ENCODE peak calls at places on chromosomes 7 and 10, in ten cellular contexts. A is memory B cell; B is activated CD8-positive, alpha-beta memory T cell treated with anti-CD3 and anti-CD28 coated beads for 4 hours; D is A172; N is stimulated activated naive CD8-positive, alpha-beta T cell treated with anti-CD3 and anti-CD28 coated beads, Interleukin-15, amount 100 ng/mL, for 72 hours; I is T-helper 1 cell; K is Calu3; Y is NCI-H2081; T is foreskin fibroblast; C is cardiac fibroblast. Z is an unnamed sample.
A peak's percentile ranks its signal among the peaks of the same experiment; 100 is the strongest.

GRCh38 chr7:68185641-68186040 is 1189.0 kb downstream of the TYW1 start:
- DNase-seq in A (no peak), B (no peak), D (no peak), N (no peak), I (no peak), K (no peak), Y (peak; percentile 97), T (no peak), C (no peak), Z (no peak)

GRCh38 chr10:126955396-126955795 is 50.2 kb downstream of the DOCK1 start:
- DNase-seq in A (no peak), B (no peak), D (no peak), N (no peak), I (no peak), K (no peak), Y (no peak), T (no peak), C (no peak), Z (no peak)

GRCh38 chr7:25856056-25856780 is 295.8 kb upstream of the NFE2L3 start:
- DNase-seq in A (no peak), B (no peak), D (no peak), N (no peak), I (no peak), K (no peak), Y (no peak), T (no peak), C (peak; percentile 13), Z (peak; percentile 12)

GRCh38 chr7:84538268-84538667 is 343.7 kb upstream of the SEMA3A start:
- DNase-seq in A (no peak), B (no peak), D (no peak), N (no peak), I (no peak), K (no peak), Y (no peak), T (no peak), C (no peak), Z (no peak)

GRCh38 chr7:5428470-5429252 is 5.0 kb upstream of the TNRC18 start:
- DNase-seq in A (no peak), B (no peak), D (no peak), N (peak; percentile 44), I (no peak), K (peak; percentile 71), Y (peak; percentile 87), T (peak; percentile 94), C (peak; percentile 88), Z (peak; percentile 39)

GRCh38 chr7:159007308-159008054 is 137.2 kb downstream of the VIPR2 start:
- DNase-seq in A (no peak), B (no peak), D (no peak), N (no peak), I (no peak), K (no peak), Y (peak; percentile 56), T (no peak), C (no peak), Z (no peak)

GRCh38 chr7:22320416-22320815 is 36.5 kb downstream of the RAPGEF5 start:
- DNase-seq in A (no peak), B (no peak), D (peak; percentile 29), N (no peak), I (no peak), K (no peak), Y (no peak), T (no peak), C (no peak), Z (no peak)

GRCh38 chr7:43604251-43604650 is 21.3 kb downstream of the STK17A start:
- DNase-seq in A (no peak), B (no peak), D (no peak), N (no peak), I (no peak), K (no peak), Y (no peak), T (no peak), C (no peak), Z (no peak)

GRCh38 chr10:34739915-34740314 is 75.2 kb downstream of the PARD3 start:
- DNase-seq in A (no peak), B (no peak), D (peak; percentile 81), N (no peak), I (no peak), K (peak; percentile 60), Y (peak; percentile 61), T (peak; percentile 90), C (peak; percentile 95), Z (peak; percentile 25)

GRCh38 chr10:8962249-8962648 is 907.8 kb downstream of the GATA3 start:
- DNase-seq in A (no peak), B (no peak), D (no peak), N (no peak), I (no peak), K (no peak), Y (no peak), T (no peak), C (no peak), Z (peak; percentile 20)

GRCh38 chr10:119395287-119396007 is 147.1 kb downstream of the RGS10 start:
- DNase-seq in A (peak; percentile 22), B (no peak), D (no peak), N (no peak), I (no peak), K (no peak), Y (no peak), T (peak; percentile 75), C (peak; percentile 84), Z (no peak)

GRCh38 chr10:84348860-84349259 is 20.5 kb downstream of the CCSER2 start:
- DNase-seq in A (no peak), B (no peak), D (peak; percentile 62), N (no peak), I (no peak), K (no peak), Y (no peak), T (peak; percentile 60), C (peak; percentile 74), Z (no peak)

GRCh38 chr7:853366-854117 is 21.3 kb downstream of the SUN1 start:
- DNase-seq in A (no peak), B (no peak), D (no peak), N (no peak), I (no peak), K (no peak), Y (no peak), T (no peak), C (no peak), Z (no peak)

GRCh38 chr10:94413374-94413773 is 11.0 kb downstream of the TBC1D12 start:
- DNase-seq in A (no peak), B (no peak), D (no peak), N (no peak), I (no peak), K (no peak), Y (no peak), T (no peak), C (no peak), Z (no peak)

GRCh38 chr10:117004627-117005453 is at the start of gene SHTN1:
- DNase-seq in A (no peak), B (peak; percentile 5), D (peak; percentile 75), N (peak; percentile 11), I (peak; percentile 14), K (peak; percentile 87), Y (peak; percentile 90), T (peak; percentile 54), C (peak; percentile 57), Z (peak; percentile 88)

GRCh38 chr7:55964261-55964801 is at the start of gene NIPSNAP2:
- DNase-seq in A (peak; percentile 66), B (no peak), D (no peak), N (peak; percentile 71), I (peak; percentile 41), K (peak; percentile 87), Y (peak; percentile 77), T (peak; percentile 77), C (peak; percentile 63), Z (peak; percentile 67)

GRCh38 chr7:7148799-7149481 is 33.4 kb upstream of the C1GALT1 start:
- DNase-seq in A (no peak), B (no peak), D (no peak), N (no peak), I (no peak), K (peak; percentile 59), Y (no peak), T (peak; percentile 40), C (peak; percentile 65), Z (no peak)

GRCh38 chr7:92448185-92448747 is 984 bp downstream of the GATAD1 start:
- DNase-seq in A (peak; percentile 60), B (peak; percentile 24), D (peak; percentile 60), N (no peak), I (peak; percentile 66), K (peak; percentile 40), Y (peak; percentile 72), T (peak; percentile 67), C (peak; percentile 65), Z (peak; percentile 41)

GRCh38 chr7:44964384-44964830 is 14.4 kb downstream of the MYO1G start:
- DNase-seq in A (no peak), B (no peak), D (no peak), N (no peak), I (peak; percentile 25), K (no peak), Y (no peak), T (peak; percentile 53), C (no peak), Z (no peak)

GRCh38 chr10:27446091-27446918 is 57.8 kb upstream of the RAB18 start:
- DNase-seq in A (peak; percentile 5), B (no peak), D (peak; percentile 46), N (no peak), I (peak; percentile 8), K (no peak), Y (peak; percentile 9), T (peak; percentile 48), C (peak; percentile 52), Z (peak; percentile 30)

GRCh38 chr10:62681211-62681940 is 123.1 kb upstream of the ADO start:
- DNase-seq in A (peak; percentile 44), B (peak; percentile 81), D (peak; percentile 16), N (peak; percentile 92), I (peak; percentile 76), K (no peak), Y (no peak), T (no peak), C (no peak), Z (no peak)

GRCh38 chr7:100621554-100621953 is 9.2 kb downstream of the MOSPD3 start:
- DNase-seq in A (no peak), B (no peak), D (no peak), N (no peak), I (no peak), K (no peak), Y (no peak), T (no peak), C (no peak), Z (no peak)

GRCh38 chr10:74558403-74558802 is 268.0 kb upstream of the KAT6B start:
- DNase-seq in A (no peak), B (no peak), D (peak; percentile 6), N (no peak), I (no peak), K (no peak), Y (no peak), T (no peak), C (no peak), Z (no peak)

GRCh38 chr10:100723769-100724530 is 21.4 kb upstream of the PAX2 start:
- DNase-seq in A (no peak), B (no peak), D (no peak), N (no peak), I (no peak), K (no peak), Y (no peak), T (no peak), C (no peak), Z (no peak)

GRCh38 chr7:3892686-3893085 is 591.6 kb downstream of the SDK1 start:
- DNase-seq in A (no peak), B (no peak), D (no peak), N (no peak), I (no peak), K (no peak), Y (no peak), T (no peak), C (no peak), Z (no peak)

GRCh38 chr7:104217620-104218019 is 9.8 kb upstream of the ORC5 start:
- DNase-seq in A (no peak), B (no peak), D (no peak), N (no peak), I (no peak), K (no peak), Y (no peak), T (no peak), C (no peak), Z (no peak)

GRCh38 chr7:1641173-1641572 is 28.9 kb upstream of the ELFN1 start:
- DNase-seq in A (no peak), B (no peak), D (no peak), N (no peak), I (no peak), K (no peak), Y (no peak), T (no peak), C (no peak), Z (no peak)

GRCh38 chr10:77355844-77356243 is 281.8 kb downstream of the KCNMA1 start:
- DNase-seq in A (no peak), B (no peak), D (peak; percentile 73), N (no peak), I (no peak), K (no peak), Y (no peak), T (peak; percentile 83), C (peak; percentile 51), Z (peak; percentile 89)

Z was measured in RWPE1.